ENCODE peak calls at places on chromosomes 4 and X, in four cellular contexts. C is endothelial cell, D is kidney, Y is nephron progenitor cell. F is an unnamed sample.

GRCh38 chr4:147530723-147531122 is 49.8 kb downstream of the EDNRA start:
- DNase-seq in D (no peak), Y (no peak), C (no peak), F (no peak)

GRCh38 chrX:29787666-29788065 is 427.7 kb upstream of the MAGEB2 start:
- DNase-seq in D (no peak), Y (no peak), C (no peak), F (no peak)

GRCh38 chrX:9312922-9313867 is 151.7 kb upstream of the TBL1X start:
- DNase-seq in C (peak; percentile 5), D (no peak), Y (peak; percentile 37), F (peak; percentile 31)

GRCh38 chrX:20947411-20947912 is 426.8 kb upstream of the CNKSR2 start:
- DNase-seq in Y (no peak), C (no peak), D (no peak), F (no peak)

GRCh38 chr4:176883108-176883550 is 90.4 kb upstream of the VEGFC start:
- DNase-seq in C (no peak), D (no peak), Y (no peak), F (no peak)

GRCh38 chrX:93591398-93591797 is 82.0 kb downstream of the NAP1L3 start:
- DNase-seq in C (no peak), Y (no peak), D (no peak), F (no peak)

GRCh38 chr4:127856485-127857447 is 23.9 kb upstream of the PLK4 start:
- DNase-seq in D (no peak), Y (no peak), C (no peak), F (peak; percentile 49)

GRCh38 chr4:186918466-186918865 is 194.8 kb upstream of the FAT1 start:
- DNase-seq in D (no peak), Y (no peak), C (no peak), F (no peak)

GRCh38 chr4:145808021-145808650 is 128.2 kb downstream of the C4orf51 start:
- DNase-seq in C (peak; percentile 7), D (no peak), Y (no peak), F (peak; percentile 41)

GRCh38 chrX:38080808-38081207 is 74.5 kb downstream of the SYTL5 start:
- DNase-seq in D (no peak), C (no peak), Y (no peak), F (no peak)

GRCh38 chrX:9604908-9605306 is 140.0 kb downstream of the TBL1X start:
- DNase-seq in D (no peak), Y (no peak), C (no peak), F (no peak)

GRCh38 chrX:18855919-18856644 is 127.8 kb downstream of the PHKA2 start:
- DNase-seq in Y (no peak), D (no peak), C (no peak), F (peak; percentile 76)

GRCh38 chrX:110142096-110142495 is 139.2 kb downstream of the TMEM164 start:
- DNase-seq in D (no peak), C (no peak), Y (no peak), F (no peak)

GRCh38 chrX:17160971-17161370 is 214.0 kb upstream of the NHS start:
- DNase-seq in C (no peak), Y (no peak), D (no peak), F (no peak)

GRCh38 chr4:117660668-117661067 is 373.6 kb upstream of the NDST3 start:
- DNase-seq in Y (no peak), D (no peak), C (no peak), F (no peak)

GRCh38 chr4:102789317-102789717 is 28.5 kb upstream of the MANBA start:
- DNase-seq in D (no peak), C (no peak), Y (no peak), F (no peak)

GRCh38 chr4:40185830-40186664 is 10.8 kb upstream of the RHOH start:
- DNase-seq in C (no peak), D (no peak), Y (no peak), F (peak; percentile 52)

DNA sequence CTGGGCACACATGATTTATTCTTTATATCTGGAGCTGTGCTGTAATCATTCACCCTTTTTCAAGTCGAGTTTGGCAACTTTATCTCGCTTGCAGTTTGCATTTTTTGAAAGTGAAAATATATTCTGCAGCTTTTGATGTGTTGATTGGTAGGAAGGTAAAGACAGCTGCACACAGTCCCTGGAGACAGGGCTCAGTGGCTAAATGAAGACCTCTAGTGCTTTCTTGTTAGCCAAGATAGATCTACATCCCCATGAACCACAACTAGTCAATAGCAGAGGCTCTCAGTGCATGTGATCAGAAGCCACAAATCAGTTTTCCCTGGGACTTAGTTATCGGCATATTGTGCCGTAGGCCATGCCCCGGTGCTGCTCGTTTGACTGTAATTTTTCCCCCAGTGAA is 587.7 kb upstream of the PITX2 start:
- DNase-seq in C (no peak), D (no peak), Y (no peak), F (no peak)
- TF ChIP-seq CTCF in C (no peak), D (no peak), Y (no peak), F (no peak)

DNA sequence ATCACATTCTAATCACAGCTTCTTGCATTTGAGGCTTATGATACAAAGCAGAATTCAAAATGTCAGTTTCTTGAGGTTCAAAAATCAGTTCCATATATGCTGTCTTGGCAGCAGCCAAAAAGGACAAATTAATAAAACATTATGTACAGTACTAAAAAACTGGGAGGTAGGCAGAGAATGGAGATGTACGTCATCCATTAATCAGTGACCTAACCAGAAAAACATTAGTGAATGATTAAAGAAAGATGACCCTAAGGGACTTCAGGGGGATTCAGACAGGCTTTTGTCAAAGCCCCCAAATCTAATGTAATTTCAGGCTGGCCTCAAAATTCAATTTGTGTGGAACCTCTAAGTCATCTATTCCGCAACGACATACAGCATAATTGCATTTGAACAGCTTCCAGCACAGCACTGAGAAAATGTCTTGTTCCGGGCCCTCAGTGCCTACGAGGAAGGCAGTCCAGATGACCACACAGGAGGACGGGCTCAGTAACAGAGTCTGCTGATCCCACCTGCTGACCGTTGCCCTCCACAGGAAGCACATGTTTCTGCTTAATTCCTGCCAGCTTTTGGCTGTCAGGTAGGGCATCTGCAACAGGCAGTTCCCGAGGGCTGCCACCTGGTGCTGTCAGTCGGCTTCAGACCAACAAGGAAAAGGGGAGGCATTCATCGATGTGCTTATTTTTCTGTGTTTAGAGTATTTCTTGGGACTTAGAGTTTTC is 83.8 kb upstream of the HHIP start:
- DNase-seq in D (peak; percentile 58), C (peak; percentile 26), Y (peak; percentile 4), F (no peak)
- TF ChIP-seq CTCF in D (peak; percentile 26), C (no peak), Y (no peak), F (no peak)

DNA sequence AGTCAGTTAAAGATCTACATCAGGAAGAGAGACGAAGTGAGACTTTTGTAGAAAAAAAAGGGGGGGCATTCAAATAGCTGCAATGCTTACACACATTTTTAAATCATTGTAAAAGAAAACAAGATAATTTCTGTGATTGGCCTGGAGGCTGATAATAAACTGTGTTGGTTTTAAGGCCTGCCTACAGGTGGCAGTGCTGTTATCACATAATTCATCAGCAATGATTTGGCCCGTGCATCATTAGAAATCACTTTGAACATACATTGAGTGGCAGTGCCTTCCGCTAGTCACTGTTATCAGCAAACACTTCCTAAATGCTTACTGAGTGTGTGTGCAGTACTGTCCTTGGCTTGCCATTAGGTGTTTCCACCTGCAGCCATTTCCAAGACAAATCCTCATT is 831.9 kb downstream of the TRIML1 start:
- DNase-seq in D (no peak), C (no peak), Y (no peak), F (no peak)
- TF ChIP-seq CTCF in D (peak; percentile 45), C (no peak), Y (no peak), F (peak; percentile 7)

DNA sequence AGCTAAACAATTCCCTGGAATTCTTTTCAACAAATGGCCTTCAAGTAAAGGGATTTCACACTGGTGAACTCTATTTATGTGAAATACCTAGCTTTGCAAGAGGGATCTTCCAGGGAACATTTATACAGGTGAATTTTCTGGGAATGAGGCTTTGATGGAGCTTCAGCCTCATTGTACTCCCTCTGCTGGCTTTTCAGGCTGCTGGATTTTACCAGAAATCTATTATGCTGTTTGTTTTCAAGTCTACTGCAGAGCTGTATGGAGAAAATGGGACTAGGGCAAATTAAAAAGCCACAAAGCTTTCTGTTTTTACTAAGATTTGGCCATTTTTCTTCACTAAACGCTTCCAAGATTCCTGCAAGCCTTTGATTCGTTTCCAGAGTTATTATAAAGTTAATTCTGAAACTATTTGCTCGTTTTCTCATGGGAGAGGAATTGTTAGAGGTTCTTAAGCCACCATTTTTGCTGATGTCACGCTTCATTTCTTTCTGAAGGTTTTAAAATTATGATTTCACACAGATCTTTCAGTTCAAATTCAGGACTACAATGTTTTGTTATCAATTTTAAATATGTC is 31.6 kb downstream of the KDM6A start:
- DNase-seq in Y (no peak), D (no peak), C (no peak), F (no peak)
- TF ChIP-seq CTCF in Y (no peak), D (no peak), C (no peak), F (no peak)

F was measured in GM13977.